ENCODE peak calls at places on chromosomes 6 and 20, in nine cellular contexts. One of them, this sample, is unnamed.

GRCh38 chr6:163667372-163668060 is 253.0 kb downstream of the QKI start:
- DNase-seq in RWPE1: no peak
- DNase-seq in lung: peak; percentile 59
- DNase-seq in psoas muscle: no peak
- DNase-seq in fibroblast of lung: peak; percentile 27
- DNase-seq in brain microvascular endothelial cell: peak; percentile 14
- DNase-seq in endothelial cell of umbilical vein: no peak
- DNase-seq in mesenchymal stem cell: no peak
- DNase-seq in CD8-positive, alpha-beta T cell: no peak
- DNase-seq in this sample: no peak

GRCh38 chr6:8064638-8065518 is 689 bp upstream of the BLOC1S5 start:
- DNase-seq in RWPE1: no peak
- DNase-seq in lung: no peak
- DNase-seq in psoas muscle: no peak
- DNase-seq in fibroblast of lung: no peak
- DNase-seq in brain microvascular endothelial cell: no peak
- DNase-seq in endothelial cell of umbilical vein: no peak
- DNase-seq in mesenchymal stem cell: no peak
- DNase-seq in CD8-positive, alpha-beta T cell: no peak
- DNase-seq in this sample: no peak

GRCh38 chr6:1404066-1404712 is 14.8 kb downstream of the FOXF2 start:
- DNase-seq in RWPE1: no peak
- DNase-seq in lung: no peak
- DNase-seq in psoas muscle: no peak
- DNase-seq in fibroblast of lung: peak; percentile 75
- DNase-seq in brain microvascular endothelial cell: peak; percentile 53
- DNase-seq in endothelial cell of umbilical vein: no peak
- DNase-seq in mesenchymal stem cell: no peak
- DNase-seq in CD8-positive, alpha-beta T cell: no peak
- DNase-seq in this sample: no peak

GRCh38 chr20:46004813-46005505 is 3.7 kb upstream of the MMP9 start:
- DNase-seq in RWPE1: peak; percentile 84
- DNase-seq in lung: no peak
- DNase-seq in psoas muscle: no peak
- DNase-seq in fibroblast of lung: no peak
- DNase-seq in brain microvascular endothelial cell: no peak
- DNase-seq in endothelial cell of umbilical vein: no peak
- DNase-seq in mesenchymal stem cell: no peak
- DNase-seq in CD8-positive, alpha-beta T cell: peak; percentile 64
- DNase-seq in this sample: no peak

GRCh38 chr6:111423960-111424846 is 58.8 kb downstream of the REV3L start:
- DNase-seq in RWPE1: no peak
- DNase-seq in lung: peak; percentile 39
- DNase-seq in psoas muscle: no peak
- DNase-seq in fibroblast of lung: peak; percentile 41
- DNase-seq in brain microvascular endothelial cell: peak; percentile 31
- DNase-seq in endothelial cell of umbilical vein: peak; percentile 81
- DNase-seq in mesenchymal stem cell: peak; percentile 32
- DNase-seq in CD8-positive, alpha-beta T cell: no peak
- DNase-seq in this sample: peak; percentile 24

GRCh38 chr20:31440012-31440659 is at the start of gene DEFB123:
- DNase-seq in RWPE1: no peak
- DNase-seq in lung: no peak
- DNase-seq in psoas muscle: no peak
- DNase-seq in fibroblast of lung: no peak
- DNase-seq in brain microvascular endothelial cell: no peak
- DNase-seq in endothelial cell of umbilical vein: no peak
- DNase-seq in mesenchymal stem cell: no peak
- DNase-seq in CD8-positive, alpha-beta T cell: no peak
- DNase-seq in this sample: no peak

GRCh38 chr6:53986165-53986720 is 125.0 kb upstream of the MLIP start:
- DNase-seq in RWPE1: peak; percentile 26
- DNase-seq in lung: no peak
- DNase-seq in psoas muscle: peak; percentile 52
- DNase-seq in fibroblast of lung: peak; percentile 80
- DNase-seq in brain microvascular endothelial cell: peak; percentile 76
- DNase-seq in endothelial cell of umbilical vein: peak; percentile 75
- DNase-seq in mesenchymal stem cell: peak; percentile 72
- DNase-seq in CD8-positive, alpha-beta T cell: no peak
- DNase-seq in this sample: peak; percentile 19

GRCh38 chr6:166728884-166729530 is 102.0 kb upstream of the RPS6KA2 start:
- DNase-seq in RWPE1: no peak
- DNase-seq in lung: no peak
- DNase-seq in psoas muscle: no peak
- DNase-seq in fibroblast of lung: no peak
- DNase-seq in brain microvascular endothelial cell: no peak
- DNase-seq in endothelial cell of umbilical vein: no peak
- DNase-seq in mesenchymal stem cell: no peak
- DNase-seq in CD8-positive, alpha-beta T cell: no peak
- DNase-seq in this sample: no peak

GRCh38 chr6:3088853-3089445 is 20.7 kb downstream of the RIPK1 start:
- DNase-seq in RWPE1: no peak
- DNase-seq in lung: no peak
- DNase-seq in psoas muscle: no peak
- DNase-seq in fibroblast of lung: peak; percentile 33
- DNase-seq in brain microvascular endothelial cell: no peak
- DNase-seq in endothelial cell of umbilical vein: peak; percentile 41
- DNase-seq in mesenchymal stem cell: no peak
- DNase-seq in CD8-positive, alpha-beta T cell: no peak
- DNase-seq in this sample: no peak

GRCh38 chr6:134041093-134041492 is 11.3 kb downstream of the SLC2A12 start:
- DNase-seq in RWPE1: peak; percentile 59
- DNase-seq in lung: no peak
- DNase-seq in psoas muscle: no peak
- DNase-seq in fibroblast of lung: peak; percentile 76
- DNase-seq in brain microvascular endothelial cell: peak; percentile 50
- DNase-seq in endothelial cell of umbilical vein: no peak
- DNase-seq in mesenchymal stem cell: peak; percentile 61
- DNase-seq in CD8-positive, alpha-beta T cell: no peak
- DNase-seq in this sample: no peak

GRCh38 chr6:155645328-155645727 is 189.7 kb upstream of the NOX3 start:
- DNase-seq in RWPE1: no peak
- DNase-seq in lung: no peak
- DNase-seq in psoas muscle: no peak
- DNase-seq in fibroblast of lung: peak; percentile 2
- DNase-seq in brain microvascular endothelial cell: peak; percentile 27
- DNase-seq in endothelial cell of umbilical vein: peak; percentile 81
- DNase-seq in mesenchymal stem cell: peak; percentile 51
- DNase-seq in CD8-positive, alpha-beta T cell: no peak
- DNase-seq in this sample: no peak

GRCh38 chr6:32689531-32690505 is 23.4 kb upstream of the HLA-DQB1 start:
- DNase-seq in RWPE1: peak; percentile 8
- DNase-seq in lung: no peak
- DNase-seq in psoas muscle: no peak
- DNase-seq in fibroblast of lung: no peak
- DNase-seq in brain microvascular endothelial cell: peak; percentile 15
- DNase-seq in endothelial cell of umbilical vein: peak; percentile 15
- DNase-seq in mesenchymal stem cell: no peak
- DNase-seq in CD8-positive, alpha-beta T cell: no peak
- DNase-seq in this sample: no peak

GRCh38 chr6:163354779-163355431 is 59.6 kb upstream of the QKI start:
- DNase-seq in RWPE1: no peak
- DNase-seq in lung: no peak
- DNase-seq in psoas muscle: peak; percentile 71
- DNase-seq in fibroblast of lung: no peak
- DNase-seq in brain microvascular endothelial cell: peak; percentile 34
- DNase-seq in endothelial cell of umbilical vein: peak; percentile 82
- DNase-seq in mesenchymal stem cell: no peak
- DNase-seq in CD8-positive, alpha-beta T cell: no peak
- DNase-seq in this sample: peak; percentile 73

GRCh38 chr20:41951615-41952014 is 333.4 kb upstream of the CHD6 start:
- DNase-seq in RWPE1: no peak
- DNase-seq in lung: no peak
- DNase-seq in psoas muscle: no peak
- DNase-seq in fibroblast of lung: no peak
- DNase-seq in brain microvascular endothelial cell: no peak
- DNase-seq in endothelial cell of umbilical vein: no peak
- DNase-seq in mesenchymal stem cell: no peak
- DNase-seq in CD8-positive, alpha-beta T cell: no peak
- DNase-seq in this sample: no peak

GRCh38 chr6:35086636-35087360 is 54.3 kb downstream of the TCP11 start:
- DNase-seq in RWPE1: no peak
- DNase-seq in lung: no peak
- DNase-seq in psoas muscle: no peak
- DNase-seq in fibroblast of lung: no peak
- DNase-seq in brain microvascular endothelial cell: no peak
- DNase-seq in endothelial cell of umbilical vein: no peak
- DNase-seq in mesenchymal stem cell: no peak
- DNase-seq in CD8-positive, alpha-beta T cell: no peak
- DNase-seq in this sample: no peak

GRCh38 chr6:89347825-89348224 is 4.7 kb downstream of the UBE2J1 start:
- DNase-seq in RWPE1: no peak
- DNase-seq in lung: no peak
- DNase-seq in psoas muscle: no peak
- DNase-seq in fibroblast of lung: peak; percentile 25
- DNase-seq in brain microvascular endothelial cell: no peak
- DNase-seq in endothelial cell of umbilical vein: peak; percentile 37
- DNase-seq in mesenchymal stem cell: no peak
- DNase-seq in CD8-positive, alpha-beta T cell: no peak
- DNase-seq in this sample: peak; percentile 22

GRCh38 chr6:89348372-89348771 is 4.2 kb downstream of the UBE2J1 start:
- DNase-seq in RWPE1: no peak
- DNase-seq in lung: no peak
- DNase-seq in psoas muscle: no peak
- DNase-seq in fibroblast of lung: no peak
- DNase-seq in brain microvascular endothelial cell: no peak
- DNase-seq in endothelial cell of umbilical vein: no peak
- DNase-seq in mesenchymal stem cell: no peak
- DNase-seq in CD8-positive, alpha-beta T cell: no peak
- DNase-seq in this sample: no peak

GRCh38 chr6:89351632-89352328 is 742 bp downstream of the UBE2J1 start:
- DNase-seq in RWPE1: no peak
- DNase-seq in lung: no peak
- DNase-seq in psoas muscle: no peak
- DNase-seq in fibroblast of lung: peak; percentile 21
- DNase-seq in brain microvascular endothelial cell: no peak
- DNase-seq in endothelial cell of umbilical vein: peak; percentile 47
- DNase-seq in mesenchymal stem cell: peak; percentile 31
- DNase-seq in CD8-positive, alpha-beta T cell: no peak
- DNase-seq in this sample: no peak

GRCh38 chr6:89352329-89353117 is at the start of gene UBE2J1:
- DNase-seq in RWPE1: peak; percentile 82
- DNase-seq in lung: peak; percentile 96
- DNase-seq in psoas muscle: peak; percentile 97
- DNase-seq in fibroblast of lung: peak; percentile 94
- DNase-seq in brain microvascular endothelial cell: peak; percentile 90
- DNase-seq in endothelial cell of umbilical vein: peak; percentile 94
- DNase-seq in mesenchymal stem cell: peak; percentile 95
- DNase-seq in CD8-positive, alpha-beta T cell: peak; percentile 58
- DNase-seq in this sample: peak; percentile 96

GRCh38 chr6:89350281-89351037 is 2.1 kb downstream of the UBE2J1 start:
- DNase-seq in RWPE1: no peak
- DNase-seq in lung: no peak
- DNase-seq in psoas muscle: no peak
- DNase-seq in fibroblast of lung: no peak
- DNase-seq in brain microvascular endothelial cell: no peak
- DNase-seq in endothelial cell of umbilical vein: peak; percentile 92
- DNase-seq in mesenchymal stem cell: peak; percentile 37
- DNase-seq in CD8-positive, alpha-beta T cell: no peak
- DNase-seq in this sample: no peak
- H3K27ac ChIP-seq in RWPE1: no peak overlapping the region
- H3K27ac ChIP-seq in lung: peak overlapping the region; percentile 69
- H3K27ac ChIP-seq in psoas muscle: peak overlapping the region; percentile 65
- H3K27ac ChIP-seq in fibroblast of lung: no peak overlapping the region
- H3K27ac ChIP-seq in brain microvascular endothelial cell: peak overlapping the region; percentile 21
- H3K27ac ChIP-seq in endothelial cell of umbilical vein: peak overlapping the region; percentile 96
- H3K27ac ChIP-seq in mesenchymal stem cell: no peak overlapping the region
- H3K27ac ChIP-seq in CD8-positive, alpha-beta T cell: no peak overlapping the region
- H3K27ac ChIP-seq in this sample: peak overlapping the region; percentile 99

DNA sequence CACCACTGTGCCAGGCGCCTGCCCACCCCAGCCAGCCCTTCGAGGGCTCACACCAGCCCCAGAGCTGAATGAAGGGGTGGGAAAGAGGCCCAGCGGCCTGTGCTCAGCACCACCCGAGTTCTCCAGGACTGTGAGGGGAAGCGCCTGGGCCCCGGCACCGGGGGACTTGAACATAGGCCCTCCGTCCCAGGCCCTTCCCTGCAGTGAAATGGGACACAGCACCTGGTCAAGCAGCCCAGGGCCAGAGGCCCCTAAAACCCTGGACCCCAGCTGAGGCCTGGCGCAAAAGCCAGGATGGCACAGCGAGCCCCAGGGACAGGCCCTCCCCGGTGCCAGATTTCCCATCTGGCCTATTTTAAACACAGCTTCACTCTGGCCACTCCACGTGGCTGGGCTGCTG is 4.0 kb downstream of the KCNQ2 start:
- DNase-seq in RWPE1: no peak
- DNase-seq in lung: no peak
- DNase-seq in psoas muscle: no peak
- DNase-seq in fibroblast of lung: no peak
- DNase-seq in brain microvascular endothelial cell: no peak
- DNase-seq in endothelial cell of umbilical vein: no peak
- DNase-seq in mesenchymal stem cell: no peak
- DNase-seq in CD8-positive, alpha-beta T cell: no peak
- DNase-seq in this sample: no peak
- H3K27ac ChIP-seq in RWPE1: no peak overlapping the region
- H3K27ac ChIP-seq in lung: no peak overlapping the region
- H3K27ac ChIP-seq in psoas muscle: no peak overlapping the region
- H3K27ac ChIP-seq in fibroblast of lung: no peak overlapping the region
- H3K27ac ChIP-seq in brain microvascular endothelial cell: no peak overlapping the region
- H3K27ac ChIP-seq in endothelial cell of umbilical vein: no peak overlapping the region
- H3K27ac ChIP-seq in mesenchymal stem cell: no peak overlapping the region
- H3K27ac ChIP-seq in CD8-positive, alpha-beta T cell: no peak overlapping the region
- H3K27ac ChIP-seq in this sample: no peak overlapping the region

DNA sequence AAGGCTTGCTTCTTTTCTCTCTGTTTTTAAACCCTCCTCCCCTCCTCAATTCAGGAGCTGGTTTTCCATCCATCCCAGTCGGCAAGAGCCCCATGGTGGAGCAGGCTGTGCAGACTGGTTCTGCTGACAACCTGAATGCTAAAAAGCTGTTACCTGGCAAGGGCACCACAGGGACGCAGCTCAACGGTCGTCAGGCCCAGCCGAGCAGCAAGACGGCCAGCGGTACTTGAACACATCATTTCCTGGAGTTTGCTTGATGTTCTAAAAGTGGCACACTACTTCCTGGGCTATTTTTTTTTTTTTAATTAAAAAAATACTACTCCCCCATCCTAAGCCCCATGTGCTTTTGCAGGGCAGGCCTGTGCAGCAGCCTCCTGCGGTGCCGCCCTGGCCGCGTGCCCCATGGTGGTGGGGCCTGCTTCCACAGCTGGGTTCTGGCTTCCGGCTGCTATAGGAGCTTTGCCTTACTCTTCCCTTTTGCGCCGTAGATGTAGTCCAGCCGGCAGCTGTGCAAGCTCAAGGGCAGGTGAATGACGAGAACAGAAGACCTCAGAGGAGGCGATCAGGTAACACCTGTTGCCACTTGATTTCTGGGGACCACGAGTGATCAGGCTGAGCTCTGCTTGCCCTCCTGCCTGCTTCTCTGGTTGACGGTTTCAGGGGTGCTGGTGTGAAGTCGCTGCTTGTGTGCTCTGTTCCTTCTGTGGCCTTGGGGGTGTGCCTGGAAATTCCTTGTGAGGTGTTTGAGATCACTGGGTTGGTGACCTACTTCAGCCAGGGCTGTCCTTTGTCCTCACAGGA is 7.7 kb downstream of the LSM14B start:
- DNase-seq in RWPE1: no peak
- DNase-seq in lung: no peak
- DNase-seq in psoas muscle: no peak
- DNase-seq in fibroblast of lung: no peak
- DNase-seq in brain microvascular endothelial cell: no peak
- DNase-seq in endothelial cell of umbilical vein: no peak
- DNase-seq in mesenchymal stem cell: no peak
- DNase-seq in CD8-positive, alpha-beta T cell: no peak
- DNase-seq in this sample: no peak
- H3K27ac ChIP-seq in RWPE1: peak overlapping the region; percentile 8
- H3K27ac ChIP-seq in lung: no peak overlapping the region
- H3K27ac ChIP-seq in psoas muscle: no peak overlapping the region
- H3K27ac ChIP-seq in fibroblast of lung: no peak overlapping the region
- H3K27ac ChIP-seq in brain microvascular endothelial cell: no peak overlapping the region
- H3K27ac ChIP-seq in endothelial cell of umbilical vein: no peak overlapping the region
- H3K27ac ChIP-seq in mesenchymal stem cell: no peak overlapping the region
- H3K27ac ChIP-seq in CD8-positive, alpha-beta T cell: no peak overlapping the region
- H3K27ac ChIP-seq in this sample: peak overlapping the region; percentile 88

GRCh38 chr20:44990425-44990824 is 24.1 kb downstream of the STK4 start:
- DNase-seq in RWPE1: peak; percentile 54
- DNase-seq in lung: no peak
- DNase-seq in psoas muscle: no peak
- DNase-seq in fibroblast of lung: peak; percentile 31
- DNase-seq in brain microvascular endothelial cell: no peak
- DNase-seq in endothelial cell of umbilical vein: no peak
- DNase-seq in mesenchymal stem cell: peak; percentile 18
- DNase-seq in CD8-positive, alpha-beta T cell: peak; percentile 22
- DNase-seq in this sample: no peak
- H3K27ac ChIP-seq in RWPE1: no peak overlapping the region
- H3K27ac ChIP-seq in lung: peak overlapping the region; percentile 5
- H3K27ac ChIP-seq in psoas muscle: no peak overlapping the region
- H3K27ac ChIP-seq in fibroblast of lung: no peak overlapping the region
- H3K27ac ChIP-seq in brain microvascular endothelial cell: no peak overlapping the region
- H3K27ac ChIP-seq in endothelial cell of umbilical vein: no peak overlapping the region
- H3K27ac ChIP-seq in mesenchymal stem cell: no peak overlapping the region
- H3K27ac ChIP-seq in CD8-positive, alpha-beta T cell: peak overlapping the region; percentile 11
- H3K27ac ChIP-seq in this sample: peak overlapping the region; percentile 30